ENCODE peak calls at places on chromosomes 11 and 22, in four cellular contexts. C is OCI-LY7, A is GM23338, S is hepatocyte. V is an unnamed sample.

GRCh38 chr11:120061036-120061760 is 76.7 kb downstream of the TRIM29 start:
- DNase-seq in S (no peak), C (no peak), A (no peak), V (no peak)

GRCh38 chr11:109597336-109597735 is 175.3 kb downstream of the C11orf87 start:
- DNase-seq in S (no peak), C (no peak), A (no peak), V (no peak)

GRCh38 chr11:16154715-16155396 is 201.5 kb downstream of the SOX6 start:
- DNase-seq in C (no peak), A (no peak), S (peak), V (no peak)

GRCh38 chr11:70744396-70745185 is 346.3 kb downstream of the CTTN start:
- DNase-seq in S (no peak), A (no peak), C (no peak), V (no peak)

GRCh38 chr22:35128637-35129036 is 62.7 kb downstream of the ISX start:
- DNase-seq in C (no peak), S (no peak), A (no peak), V (no peak)

GRCh38 chr11:114482114-114482513 is 42.8 kb downstream of the REXO2 start:
- DNase-seq in C (peak), A (peak), S (no peak), V (no peak)

GRCh38 chr11:107916671-107917241 is 11.5 kb upstream of the RAB39A start:
- DNase-seq in A (peak), S (peak), C (peak), V (no peak)

GRCh38 chr11:47469411-47470179 is 20.7 kb upstream of the RAPSN start:
- DNase-seq in A (no peak), C (no peak), S (no peak), V (no peak)

GRCh38 chr22:17477401-17477833 is 85.9 kb upstream of the SLC25A18 start:
- DNase-seq in C (no peak), A (peak), S (peak), V (no peak)

GRCh38 chr11:19552100-19552499 is 160.5 kb upstream of the NAV2 start:
- DNase-seq in A (no peak), C (no peak), S (no peak), V (no peak)

GRCh38 chr11:69122642-69123431 is 32.9 kb upstream of the SMIM38 start:
- DNase-seq in S (peak), A (peak), C (no peak), V (peak)

GRCh38 chr11:92638678-92639077 is 330.8 kb upstream of the MTNR1B start:
- DNase-seq in S (no peak), C (no peak), A (no peak), V (no peak)

GRCh38 chr22:31295831-31296230 is 3.5 kb upstream of the PIK3IP1 start:
- DNase-seq in S (no peak), C (no peak), A (no peak), V (no peak)

GRCh38 chr11:33774356-33775063 is at the start of gene FBXO3:
- DNase-seq in C (peak), A (peak), S (peak), V (peak)

GRCh38 chr11:122717264-122717867 is 61.8 kb downstream of the UBASH3B start:
- DNase-seq in S (no peak), A (no peak), C (peak), V (no peak)

GRCh38 chr11:10387209-10388083 is 67.6 kb upstream of the AMPD3 start:
- DNase-seq in C (no peak), A (no peak), S (peak), V (no peak)

GRCh38 chr11:67311556-67312082 is 8.3 kb downstream of the SSH3 start:
- DNase-seq in S (no peak), A (no peak), C (no peak), V (no peak)

GRCh38 chr11:85154294-85154693 is 472.9 kb downstream of the DLG2 start:
- DNase-seq in A (no peak), C (no peak), S (no peak), V (no peak)

GRCh38 chr22:45551310-45552016 is 48.8 kb downstream of the FBLN1 start:
- DNase-seq in A (no peak), S (peak), C (no peak), V (no peak)

GRCh38 chr22:44448271-44448780 is 49.7 kb downstream of the RTL6 start:
- DNase-seq in S (peak), A (no peak), C (no peak), V (peak)

GRCh38 chr11:61054927-61055562 is 47.2 kb upstream of the CD5 start:
- DNase-seq in C (no peak), A (no peak), S (no peak), V (no peak)

GRCh38 chr11:1039481-1040427 is 3.2 kb upstream of the MUC6 start:
- DNase-seq in C (no peak), S (no peak), A (no peak), V (no peak)

GRCh38 chr11:117840881-117841581 is 16.5 kb upstream of the FXYD2 start:
- DNase-seq in C (no peak), S (no peak), A (no peak), V (no peak)

GRCh38 chr11:96706761-96707160 is 316.9 kb downstream of the JRKL start:
- DNase-seq in A (no peak), C (no peak), S (no peak), V (no peak)

GRCh38 chr11:4544891-4545290 is at the start of gene OR52M1:
- DNase-seq in S (no peak), A (no peak), C (no peak), V (no peak)

GRCh38 chr11:130442728-130443127 is 5.7 kb upstream of the ADAMTS15 start:
- DNase-seq in C (no peak), A (no peak), S (no peak), V (no peak)

GRCh38 chr11:8263109-8263768 is 439 bp downstream of the LMO1 start:
- DNase-seq in A (peak), S (no peak), C (no peak), V (peak)

GRCh38 chr22:38733329-38734202 is 22.2 kb downstream of the SUN2 start:
- DNase-seq in S (peak), A (peak), C (peak), V (peak)

GRCh38 chr11:65170058-65170534 is at the start of gene SPDYC:
- DNase-seq in S (no peak), C (no peak), A (peak), V (no peak)

GRCh38 chr11:114304065-114304464 is 7.9 kb downstream of the NNMT start:
- DNase-seq in C (no peak), A (no peak), S (peak), V (no peak)

GRCh38 chr11:65558785-65559509 is 788 bp upstream of the LTBP3 start:
- DNase-seq in A (no peak), S (peak), C (no peak), V (peak)

GRCh38 chr11:55942785-55943392 is 6.7 kb upstream of the OR5I1 start:
- DNase-seq in A (peak), C (peak), S (peak), V (peak)
- TF ChIP-seq EZH2phosphoT487 in A (no peak), C (no peak), S (no peak), V (no peak)

GRCh38 chr11:2318707-2319106 is 16.9 kb downstream of the TSPAN32 start:
- DNase-seq in S (no peak), C (no peak), A (no peak), V (no peak)

GRCh38 chr11:2321311-2321683 is 19.5 kb downstream of the TSPAN32 start:
- DNase-seq in S (no peak), A (no peak), C (no peak), V (no peak)

GRCh38 chr11:2319791-2320481 is 18.1 kb downstream of the TSPAN32 start:
- DNase-seq in S (no peak), A (no peak), C (no peak), V (no peak)

GRCh38 chr11:2318123-2318522 is 16.3 kb downstream of the TSPAN32 start:
- DNase-seq in A (no peak), C (no peak), S (no peak), V (no peak)

DNA sequence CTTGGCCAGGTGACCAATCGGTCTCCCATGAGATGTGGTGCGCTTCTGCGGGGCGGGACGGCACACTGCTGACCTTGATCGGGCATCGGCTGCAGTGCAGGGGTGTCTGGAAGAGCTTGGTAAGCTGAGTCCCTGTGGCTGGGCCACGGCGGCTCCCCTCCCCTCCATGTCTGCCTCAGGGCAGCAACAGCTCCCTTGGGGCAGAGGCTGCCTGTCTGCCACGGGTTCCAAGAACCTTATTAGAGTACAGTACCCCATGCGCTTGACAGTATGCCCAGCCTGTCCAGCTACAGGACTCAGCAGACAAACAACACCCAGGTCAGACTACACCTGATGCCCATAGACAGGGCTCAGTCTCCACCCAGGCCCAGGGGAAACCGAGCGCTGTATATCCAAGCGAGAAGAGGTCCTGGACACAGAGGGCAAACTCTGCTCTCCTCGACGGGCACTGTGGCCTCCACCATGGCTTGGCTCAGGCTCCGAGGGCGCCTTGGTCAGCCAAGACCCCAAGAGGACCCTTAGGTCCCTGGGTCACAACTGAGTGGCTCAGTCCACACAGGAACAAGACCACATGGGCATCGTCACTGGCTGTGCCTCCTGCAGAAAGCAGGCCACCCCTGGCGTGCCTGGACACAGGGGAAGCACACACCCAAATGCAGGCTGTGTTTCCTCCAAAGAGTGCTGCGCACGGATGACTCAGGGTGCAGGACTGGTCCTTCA is 18.9 kb downstream of the TSPAN32 start:
- DNase-seq in S (no peak), C (no peak), A (no peak), V (no peak)
- TF ChIP-seq EZH2phosphoT487 in S (no peak), C (no peak), A (no peak), V (no peak)

GRCh38 chr11:25119416-25119815 is 622.6 kb downstream of the LUZP2 start:
- DNase-seq in S (no peak), A (no peak), C (no peak), V (no peak)
- TF ChIP-seq EZH2phosphoT487 in S (no peak), A (no peak), C (no peak), V (no peak)

DNA sequence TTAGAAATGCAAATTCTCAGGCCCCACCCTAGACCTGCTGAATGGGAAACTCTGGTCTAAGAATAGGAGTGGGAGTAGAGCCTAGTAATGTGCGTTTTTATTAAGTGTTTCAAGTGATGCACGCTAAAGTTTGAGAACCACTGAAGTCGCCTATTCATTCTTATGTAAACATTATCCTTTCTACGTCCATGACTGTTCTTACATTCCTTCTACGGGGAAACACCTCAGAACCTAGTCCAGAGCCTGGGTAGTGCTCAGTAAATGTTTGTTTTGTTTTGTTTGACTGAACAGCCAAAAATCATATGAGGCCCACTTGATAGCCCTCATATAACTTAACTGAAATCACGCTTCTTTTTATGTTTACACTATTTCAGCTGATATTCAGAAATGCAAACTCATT is 29.8 kb downstream of the VSIG10L2 start:
- DNase-seq in C (no peak), A (no peak), S (no peak), V (no peak)
- TF ChIP-seq EZH2phosphoT487 in C (no peak), A (no peak), S (no peak), V (no peak)

GRCh38 chr11:57330029-57330428 is 5.3 kb upstream of the TNKS1BP1 start:
- DNase-seq in A (no peak), C (no peak), S (no peak), V (no peak)
- TF ChIP-seq EZH2phosphoT487 in A (no peak), C (no peak), S (no peak), V (no peak)

GRCh38 chr11:22472306-22472705 is 134.1 kb downstream of the SLC17A6 start:
- DNase-seq in S (no peak), C (no peak), A (peak), V (no peak)
- TF ChIP-seq EZH2phosphoT487 in S (no peak), C (no peak), A (no peak), V (no peak)

GRCh38 chr22:50461979-50462540 is 12.8 kb downstream of the SBF1 start:
- DNase-seq in C (no peak), S (no peak), A (no peak), V (no peak)
- TF ChIP-seq EZH2phosphoT487 in C (no peak), S (no peak), A (no peak), V (no peak)

DNA sequence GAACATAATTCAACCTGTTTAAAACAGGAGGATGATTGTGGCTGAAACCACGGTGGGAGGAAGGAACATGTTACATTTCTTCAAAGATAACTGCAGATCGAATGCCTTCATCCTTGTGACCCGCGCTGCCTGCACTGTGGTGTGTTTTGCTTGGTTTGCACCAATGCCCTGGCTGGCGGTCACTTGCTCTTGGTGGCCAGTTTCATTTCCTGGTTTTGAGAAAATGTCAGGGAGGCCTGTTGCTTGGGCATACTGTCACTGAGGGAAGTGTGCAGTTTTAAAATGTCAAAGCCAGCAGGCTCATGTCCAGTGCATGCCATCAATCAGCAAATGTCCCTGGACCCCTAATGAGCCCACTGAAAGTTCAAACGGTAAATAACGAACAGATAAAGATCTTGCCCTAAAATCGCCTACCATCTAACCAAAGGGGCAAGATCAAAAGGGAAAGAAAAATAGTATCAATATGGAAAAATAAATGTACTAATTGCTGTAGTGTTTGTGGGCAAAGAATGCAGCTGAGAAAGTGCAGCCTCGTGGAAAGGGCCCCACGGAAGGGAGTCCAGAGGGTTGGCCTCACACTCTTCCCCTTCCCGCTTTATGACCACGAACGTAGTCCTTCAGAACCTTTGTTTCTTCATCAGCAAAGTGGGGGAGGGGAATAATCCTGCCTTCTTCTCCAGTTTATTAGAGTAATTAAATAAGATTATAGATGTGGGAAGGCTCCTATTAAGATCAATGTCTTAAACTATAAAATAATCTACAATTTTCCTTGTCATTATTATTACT is 40.8 kb downstream of the FLI1 start:
- DNase-seq in C (peak), S (no peak), A (no peak), V (no peak)
- TF ChIP-seq EZH2phosphoT487 in C (no peak), S (no peak), A (no peak), V (no peak)